ENCODE peak calls at places on chromosomes 1 and 21, in four cellular contexts. One of them, this sample, is unnamed.

GRCh38 chr1:62241357-62242131 is 46.9 kb downstream of the L1TD1 start:
- DNase-seq in WTC11: no peak
- DNase-seq in HCT116: no peak
- DNase-seq in H1: no peak
- DNase-seq in this sample: no peak

GRCh38 chr1:77687519-77687906 is 5.1 kb upstream of the ZZZ3 start:
- DNase-seq in WTC11: peak
- DNase-seq in HCT116: peak
- DNase-seq in H1: peak
- DNase-seq in this sample: no peak

GRCh38 chr1:2135425-2135824 is 59.1 kb downstream of the FAAP20 start:
- DNase-seq in WTC11: no peak
- DNase-seq in HCT116: no peak
- DNase-seq in H1: no peak
- DNase-seq in this sample: no peak

GRCh38 chr1:208254376-208254775 is 10.2 kb upstream of the PLXNA2 start:
- DNase-seq in WTC11: no peak
- DNase-seq in HCT116: no peak
- DNase-seq in H1: no peak
- DNase-seq in this sample: no peak

GRCh38 chr21:31733521-31734149 is 1.7 kb upstream of the SCAF4 start:
- DNase-seq in WTC11: no peak
- DNase-seq in HCT116: no peak
- DNase-seq in H1: no peak
- DNase-seq in this sample: no peak

GRCh38 chr1:18950415-18951026 is 6.0 kb downstream of the IFFO2 start:
- DNase-seq in WTC11: no peak
- DNase-seq in HCT116: no peak
- DNase-seq in H1: no peak
- DNase-seq in this sample: no peak

GRCh38 chr21:22224261-22224660 is 1226.1 kb downstream of the NCAM2 start:
- DNase-seq in WTC11: no peak
- DNase-seq in HCT116: no peak
- DNase-seq in H1: no peak
- DNase-seq in this sample: no peak

GRCh38 chr1:240173836-240174235 is 82.2 kb downstream of the FMN2 start:
- DNase-seq in WTC11: no peak
- DNase-seq in HCT116: no peak
- DNase-seq in H1: no peak
- DNase-seq in this sample: no peak

GRCh38 chr21:15221799-15222386 is 157.1 kb upstream of the NRIP1 start:
- DNase-seq in WTC11: peak
- DNase-seq in HCT116: peak
- DNase-seq in H1: peak
- DNase-seq in this sample: no peak

GRCh38 chr1:230145505-230145899 is 78.5 kb downstream of the GALNT2 start:
- DNase-seq in WTC11: no peak
- DNase-seq in HCT116: no peak
- DNase-seq in H1: no peak
- DNase-seq in this sample: no peak

GRCh38 chr1:101723415-101723814 is 273.3 kb downstream of the OLFM3 start:
- DNase-seq in WTC11: no peak
- DNase-seq in HCT116: no peak
- DNase-seq in H1: no peak
- DNase-seq in this sample: no peak

GRCh38 chr1:43558346-43558841 is 27.7 kb downstream of the PTPRF start:
- DNase-seq in WTC11: peak
- DNase-seq in HCT116: no peak
- DNase-seq in H1: no peak
- DNase-seq in this sample: no peak

GRCh38 chr1:64973061-64973647 is 6.8 kb upstream of the JAK1 start:
- DNase-seq in WTC11: no peak
- DNase-seq in HCT116: no peak
- DNase-seq in H1: no peak
- DNase-seq in this sample: no peak

GRCh38 chr1:234478152-234478480 is 863 bp downstream of the TARBP1 start:
- DNase-seq in WTC11: no peak
- DNase-seq in HCT116: no peak
- DNase-seq in H1: no peak
- DNase-seq in this sample: peak

GRCh38 chr1:20727746-20728316 is 4.7 kb downstream of the SH2D5 start:
- DNase-seq in WTC11: peak
- DNase-seq in HCT116: no peak
- DNase-seq in H1: no peak
- DNase-seq in this sample: no peak

GRCh38 chr1:156571959-156572662 is at the start of gene IQGAP3:
- DNase-seq in WTC11: peak
- DNase-seq in HCT116: peak
- DNase-seq in H1: no peak
- DNase-seq in this sample: peak

GRCh38 chr1:206706298-206706791 is 21.6 kb downstream of the MAPKAPK2 start:
- DNase-seq in WTC11: no peak
- DNase-seq in HCT116: no peak
- DNase-seq in H1: no peak
- DNase-seq in this sample: no peak

GRCh38 chr1:31762726-31763670 is 1.1 kb downstream of the ADGRB2 start:
- DNase-seq in WTC11: peak
- DNase-seq in HCT116: no peak
- DNase-seq in H1: no peak
- DNase-seq in this sample: peak

GRCh38 chr21:41642399-41642798 is 124.5 kb downstream of the RIPK4 start:
- DNase-seq in WTC11: no peak
- DNase-seq in HCT116: no peak
- DNase-seq in H1: no peak
- DNase-seq in this sample: no peak

GRCh38 chr21:41641821-41642368 is 125.0 kb downstream of the RIPK4 start:
- DNase-seq in WTC11: no peak
- DNase-seq in HCT116: no peak
- DNase-seq in H1: no peak
- DNase-seq in this sample: no peak

GRCh38 chr21:41639766-41640165 is 127.1 kb downstream of the RIPK4 start:
- DNase-seq in WTC11: no peak
- DNase-seq in HCT116: no peak
- DNase-seq in H1: no peak
- DNase-seq in this sample: no peak

GRCh38 chr21:41641510-41641815 is 125.4 kb downstream of the RIPK4 start:
- DNase-seq in WTC11: no peak
- DNase-seq in HCT116: no peak
- DNase-seq in H1: no peak
- DNase-seq in this sample: no peak

GRCh38 chr21:41640756-41641509 is 125.9 kb downstream of the RIPK4 start:
- DNase-seq in WTC11: no peak
- DNase-seq in HCT116: no peak
- DNase-seq in H1: no peak
- DNase-seq in this sample: no peak
- TF ChIP-seq SP1 in WTC11: no peak
- TF ChIP-seq SP1 in HCT116: no peak
- TF ChIP-seq SP1 in H1: no peak
- TF ChIP-seq SP1 in this sample: no peak

GRCh38 chr21:16279658-16280581 is 550.1 kb downstream of the USP25 start:
- DNase-seq in WTC11: peak
- DNase-seq in HCT116: no peak
- DNase-seq in H1: peak
- DNase-seq in this sample: peak
- TF ChIP-seq SP1 in WTC11: no peak
- TF ChIP-seq SP1 in HCT116: no peak
- TF ChIP-seq SP1 in H1: no peak
- TF ChIP-seq SP1 in this sample: no peak

GRCh38 chr1:25795227-25795626 is 4.8 kb upstream of the SELENON start:
- DNase-seq in WTC11: no peak
- DNase-seq in HCT116: no peak
- DNase-seq in H1: no peak
- DNase-seq in this sample: no peak

GRCh38 chr1:25796807-25797458 is 3.1 kb upstream of the SELENON start:
- DNase-seq in WTC11: peak
- DNase-seq in HCT116: peak
- DNase-seq in H1: peak
- DNase-seq in this sample: peak

GRCh38 chr1:25794325-25794724 is 5.7 kb upstream of the SELENON start:
- DNase-seq in WTC11: no peak
- DNase-seq in HCT116: no peak
- DNase-seq in H1: no peak
- DNase-seq in this sample: no peak

GRCh38 chr1:25797939-25798338 is 2.1 kb upstream of the SELENON start:
- DNase-seq in WTC11: peak
- DNase-seq in HCT116: no peak
- DNase-seq in H1: no peak
- DNase-seq in this sample: peak

DNA sequence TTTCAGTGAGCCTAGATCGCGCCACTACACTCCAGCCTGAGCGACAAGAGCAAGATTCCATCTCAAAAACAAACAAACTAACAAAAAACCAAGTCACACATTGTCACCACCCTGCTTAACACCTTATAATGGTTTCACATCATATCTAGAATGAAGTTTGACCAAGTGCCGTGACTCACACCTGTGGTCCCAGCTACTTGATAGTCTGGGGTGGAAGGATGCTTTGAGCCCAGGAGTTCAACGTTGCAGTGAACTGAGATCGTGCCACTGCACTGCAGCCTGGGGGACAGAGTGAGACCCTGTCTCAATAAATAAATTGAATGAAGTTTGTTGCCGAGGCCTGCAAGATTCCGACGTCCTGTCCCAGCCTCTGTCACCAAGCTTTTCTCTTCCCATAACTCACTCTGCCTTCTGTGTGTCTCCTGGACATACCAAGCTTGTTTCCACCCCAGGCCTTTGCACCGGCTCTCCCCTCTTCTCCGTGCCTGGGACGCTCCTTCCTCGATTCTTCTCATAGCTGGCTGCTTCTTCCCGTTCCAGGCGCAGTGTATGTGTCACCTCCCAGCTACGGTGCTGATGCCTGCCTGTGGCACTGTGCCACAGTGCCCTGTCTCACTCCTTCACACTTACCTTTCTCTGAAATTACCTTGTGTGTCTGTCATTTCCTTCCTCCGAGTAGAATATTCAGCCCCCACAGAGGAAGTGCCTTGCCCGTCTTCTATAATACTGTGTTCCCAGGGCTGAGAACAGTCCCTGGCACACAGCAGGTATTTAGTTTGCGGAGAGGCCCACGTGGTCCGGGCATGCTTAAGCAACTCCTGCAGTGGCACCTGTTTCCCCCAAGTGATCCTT is 3.8 kb upstream of the SELENON start:
- DNase-seq in WTC11: no peak
- DNase-seq in HCT116: no peak
- DNase-seq in H1: no peak
- DNase-seq in this sample: no peak
- TF ChIP-seq SP1 in WTC11: no peak
- TF ChIP-seq SP1 in HCT116: no peak
- TF ChIP-seq SP1 in H1: no peak
- TF ChIP-seq SP1 in this sample: no peak

GRCh38 chr1:9004031-9004730 is 22.0 kb downstream of the SLC2A7 start:
- DNase-seq in WTC11: no peak
- DNase-seq in HCT116: no peak
- DNase-seq in H1: no peak
- DNase-seq in this sample: no peak
- TF ChIP-seq SP1 in WTC11: no peak
- TF ChIP-seq SP1 in HCT116: no peak
- TF ChIP-seq SP1 in H1: no peak
- TF ChIP-seq SP1 in this sample: no peak

DNA sequence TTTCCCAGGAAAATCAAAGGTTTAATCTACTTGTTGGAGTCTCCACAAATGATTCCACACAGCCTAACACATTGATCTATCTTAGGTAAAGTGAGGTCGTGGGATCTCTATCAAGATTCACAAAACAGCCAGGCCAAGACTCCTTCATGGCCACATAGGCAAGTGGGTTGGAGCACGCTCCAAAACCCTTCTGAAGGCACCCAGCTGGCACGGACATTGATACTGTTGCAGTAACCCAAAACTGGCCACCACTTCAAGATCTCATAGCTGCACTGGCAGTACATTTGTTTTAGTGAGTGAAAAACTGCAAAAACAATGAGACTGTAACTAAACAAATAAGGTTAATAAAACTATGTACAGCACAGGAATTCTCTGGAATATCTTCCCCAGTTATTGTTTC is 61.9 kb downstream of the COLGALT2 start:
- DNase-seq in WTC11: no peak
- DNase-seq in HCT116: no peak
- DNase-seq in H1: no peak
- DNase-seq in this sample: no peak
- TF ChIP-seq SP1 in WTC11: no peak
- TF ChIP-seq SP1 in HCT116: no peak
- TF ChIP-seq SP1 in H1: no peak
- TF ChIP-seq SP1 in this sample: no peak

DNA sequence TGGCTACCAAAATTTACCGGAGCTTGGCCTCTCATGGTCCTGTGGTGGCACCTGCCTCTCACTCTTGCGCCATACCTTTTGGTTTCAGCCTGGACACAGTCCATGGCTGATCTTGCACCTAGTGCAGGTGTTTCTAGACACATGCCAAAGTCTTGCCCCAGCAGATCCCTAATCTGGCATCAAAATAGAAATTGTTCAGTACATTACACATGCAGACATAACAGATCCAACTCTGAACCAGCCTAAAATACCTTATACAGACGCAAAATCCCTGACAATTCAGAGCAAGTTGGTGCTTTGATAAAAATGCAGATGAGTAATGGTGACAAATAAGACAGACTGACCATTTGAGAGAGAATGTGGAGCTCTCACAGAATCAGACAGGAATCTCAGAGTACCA is 44.1 kb downstream of the NGF start:
- DNase-seq in WTC11: no peak
- DNase-seq in HCT116: no peak
- DNase-seq in H1: no peak
- DNase-seq in this sample: no peak
- TF ChIP-seq SP1 in WTC11: no peak
- TF ChIP-seq SP1 in HCT116: no peak
- TF ChIP-seq SP1 in H1: no peak
- TF ChIP-seq SP1 in this sample: no peak

DNA sequence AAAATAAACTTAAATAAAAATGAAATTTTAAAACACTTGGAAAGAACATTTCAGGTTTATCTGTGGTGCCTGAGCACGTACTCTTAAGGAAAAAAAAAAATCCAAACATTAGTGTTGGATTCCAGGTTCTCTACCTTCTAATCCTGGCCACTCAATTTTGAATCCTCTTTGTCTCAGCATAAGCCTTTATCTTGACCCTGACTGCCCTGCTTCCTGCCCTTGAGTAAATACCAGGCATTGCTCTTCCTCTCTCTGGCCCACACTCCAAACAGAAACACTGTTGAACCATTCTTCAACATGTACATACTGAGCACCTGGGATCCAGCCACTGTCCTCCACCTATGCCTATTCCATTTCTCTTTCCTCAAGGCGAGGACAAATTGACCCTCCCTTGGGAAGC is 11.4 kb upstream of the VANGL1 start:
- DNase-seq in WTC11: no peak
- DNase-seq in HCT116: no peak
- DNase-seq in H1: no peak
- DNase-seq in this sample: no peak
- TF ChIP-seq SP1 in WTC11: no peak
- TF ChIP-seq SP1 in HCT116: no peak
- TF ChIP-seq SP1 in H1: no peak
- TF ChIP-seq SP1 in this sample: no peak

GRCh38 chr1:29363536-29363935 is 127.2 kb downstream of the PTPRU start:
- DNase-seq in WTC11: no peak
- DNase-seq in HCT116: no peak
- DNase-seq in H1: no peak
- DNase-seq in this sample: no peak
- TF ChIP-seq SP1 in WTC11: no peak
- TF ChIP-seq SP1 in HCT116: no peak
- TF ChIP-seq SP1 in H1: no peak
- TF ChIP-seq SP1 in this sample: no peak